ENCODE peak calls at places on chromosomes 16 and 17, in six cellular contexts. K is brain microvascular endothelial cell, S is upper lobe of right lung, O is astrocyte of the cerebellum, B is cardiac muscle cell, W is left lung. U is an unnamed sample.

GRCh38 chr16:54374136-54374535 is 87.5 kb upstream of the IRX3 start:
- DNase-seq in K (peak; percentile 12), S (no peak), O (no peak), B (no peak), W (no peak), U (no peak)

GRCh38 chr16:58332997-58333700 is 38.3 kb upstream of the PRSS54 start:
- DNase-seq in K (no peak), S (no peak), O (no peak), B (no peak), W (no peak), U (no peak)

GRCh38 chr16:65406076-65406475 is 284.2 kb upstream of the CDH11 start:
- DNase-seq in K (no peak), S (no peak), O (no peak), B (no peak), W (no peak), U (no peak)

GRCh38 chr16:72646615-72647014 is 401.3 kb downstream of the ZFHX3 start:
- DNase-seq in K (no peak), S (no peak), O (no peak), B (peak; percentile 15), W (no peak), U (no peak)

GRCh38 chr17:50161023-50161910 is 4.5 kb upstream of the SGCA start:
- DNase-seq in K (peak; percentile 80), S (peak; percentile 95), O (peak; percentile 71), B (peak; percentile 94), W (peak; percentile 92), U (no peak)

GRCh38 chr16:85437161-85438052 is 175.7 kb upstream of the GSE1 start:
- DNase-seq in K (no peak), S (no peak), O (no peak), B (peak; percentile 45), W (peak; percentile 70), U (no peak)

GRCh38 chr17:16872836-16873653 is 98.9 kb downstream of the TNFRSF13B start:
- DNase-seq in K (no peak), S (peak; percentile 75), O (no peak), B (peak; percentile 28), W (no peak), U (no peak)

GRCh38 chr17:1460233-1460632 is 4.2 kb upstream of the CRK start:
- DNase-seq in K (no peak), S (peak; percentile 90), O (no peak), B (no peak), W (peak; percentile 80), U (no peak)

GRCh38 chr17:46782250-46782953 is 36.1 kb downstream of the WNT3 start:
- DNase-seq in K (no peak), S (peak; percentile 79), O (no peak), B (peak; percentile 30), W (no peak), U (no peak)

GRCh38 chr16:49181812-49182211 is 99.8 kb downstream of the CBLN1 start:
- DNase-seq in K (no peak), S (no peak), O (no peak), B (no peak), W (no peak), U (no peak)

GRCh38 chr17:21033350-21033749 is 9.5 kb downstream of the USP22 start:
- DNase-seq in K (no peak), S (no peak), O (no peak), B (peak; percentile 46), W (no peak), U (no peak)

GRCh38 chr17:69961488-69962145 is 113.4 kb upstream of the KCNJ16 start:
- DNase-seq in K (no peak), S (no peak), O (peak; percentile 52), B (no peak), W (no peak), U (no peak)

GRCh38 chr17:19398301-19399181 is 11.6 kb upstream of the MFAP4 start:
- DNase-seq in K (no peak), S (peak; percentile 76), O (no peak), B (peak; percentile 78), W (peak; percentile 63), U (no peak)

GRCh38 chr16:78675312-78675711 is 575.9 kb downstream of the WWOX start:
- DNase-seq in K (no peak), S (no peak), O (no peak), B (no peak), W (no peak), U (no peak)

DNA sequence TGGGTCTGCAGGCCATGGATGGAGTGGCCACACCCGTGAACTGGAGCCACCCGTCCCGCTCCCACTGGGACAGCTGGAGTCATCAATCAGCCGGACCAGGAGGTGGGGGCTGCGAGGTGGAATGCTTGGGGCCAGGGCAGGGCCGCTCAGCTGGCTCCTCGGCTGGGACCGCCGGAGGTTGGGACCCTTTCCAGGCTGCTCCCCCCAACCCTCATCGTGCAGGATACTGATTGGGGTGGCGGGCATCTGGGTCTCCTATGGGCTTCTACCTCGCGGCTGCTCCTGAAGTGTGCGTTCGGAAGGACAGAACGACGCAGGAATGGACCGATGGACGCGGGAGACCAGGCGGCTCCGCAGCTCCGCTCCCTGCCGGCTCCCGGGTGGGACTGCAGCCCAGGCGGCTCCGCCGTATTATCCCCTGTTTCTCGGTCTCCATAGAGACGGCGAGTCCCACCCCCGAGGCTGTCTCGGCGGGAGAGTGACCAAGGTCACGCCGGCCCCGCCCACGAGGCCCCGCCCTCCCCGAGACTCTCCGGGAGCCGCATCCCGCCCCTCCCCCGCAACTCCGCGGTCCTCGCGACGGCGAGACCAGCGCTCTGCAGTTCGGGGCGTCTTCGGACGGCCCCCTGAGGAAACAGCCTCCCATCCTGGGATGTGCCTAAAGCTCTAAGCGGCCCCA is at the start of gene TPPP3:
- DNase-seq in K (peak; percentile 83), S (peak; percentile 90), O (no peak), B (peak; percentile 83), W (peak; percentile 90), U (no peak)
- H3K4me3 ChIP-seq in K (peak within 1 kb of the TSS; percentile 38), S (peak within 1 kb of the TSS; percentile 42), O (peak within 1 kb of the TSS; percentile 29), B (peak within 1 kb of the TSS; percentile 12), W (peak within 1 kb of the TSS; percentile 40), U (peak within 1 kb of the TSS; percentile 33)

GRCh38 chr17:8735336-8735939 is 9.2 kb downstream of the CCDC42 start:
- DNase-seq in K (no peak), S (no peak), O (no peak), B (no peak), W (no peak), U (no peak)
- TF ChIP-seq CTCF in K (no peak), S (no peak), O (no peak), B (no peak), W (no peak), U (no peak)

GRCh38 chr16:31715915-31716314 is 157.7 kb upstream of the ZNF267 start:
- DNase-seq in K (no peak), S (no peak), O (no peak), B (no peak), W (no peak), U (no peak)
- H3K4me3 ChIP-seq in K (no peak overlapping the region), S (no peak overlapping the region), O (no peak overlapping the region), B (no peak overlapping the region), W (no peak overlapping the region), U (no peak overlapping the region)

GRCh38 chr16:88508868-88509748 is 56.0 kb downstream of the ZFPM1 start:
- DNase-seq in K (no peak), S (no peak), O (no peak), B (no peak), W (no peak), U (no peak)
- TF ChIP-seq CTCF in K (no peak), S (no peak), O (no peak), B (no peak), W (no peak), U (no peak)

GRCh38 chr17:13428611-13429042 is 173.1 kb downstream of the HS3ST3A1 start:
- DNase-seq in K (no peak), S (no peak), O (no peak), B (no peak), W (no peak), U (peak; percentile 24)
- H3K4me3 ChIP-seq in K (no peak overlapping the region), S (no peak overlapping the region), O (no peak overlapping the region), B (no peak overlapping the region), W (no peak overlapping the region), U (no peak overlapping the region)

U was measured in AG09309.